ENCODE peak calls at places on chromosomes 6 and 20, in four cellular contexts. U is omental fat pad, M is astrocyte of the cerebellum, J is astrocyte. B is an unnamed sample.

GRCh38 chr6:63307581-63308246 is 12.1 kb downstream of the LGSN start:
- DNase-seq in J (peak), M (no peak), U (no peak), B (no peak)

GRCh38 chr6:47690209-47690608 is 8.2 kb upstream of the ADGRF4 start:
- DNase-seq in J (no peak), U (no peak), M (no peak), B (no peak)

GRCh38 chr20:9270831-9271230 is 201.9 kb downstream of the PLCB4 start:
- DNase-seq in M (no peak), U (no peak), J (peak), B (no peak)

GRCh38 chr20:5002077-5002413 is 735 bp upstream of the SLC23A2 start:
- DNase-seq in M (no peak), J (no peak), U (no peak), B (no peak)

GRCh38 chr6:32092760-32093497 is 16.2 kb downstream of the TNXB start:
- DNase-seq in U (no peak), M (no peak), J (no peak), B (no peak)

GRCh38 chr6:122717350-122717749 is 62.2 kb upstream of the FABP7 start:
- DNase-seq in M (peak), J (peak), U (no peak), B (no peak)

GRCh38 chr6:74057326-74057725 is 361.3 kb downstream of the CD109 start:
- DNase-seq in M (no peak), U (no peak), J (no peak), B (no peak)

GRCh38 chr20:58472273-58473018 is 42.8 kb downstream of the APCDD1L start:
- DNase-seq in U (no peak), J (no peak), M (no peak), B (no peak)

GRCh38 chr20:45970646-45971424 is 1.2 kb downstream of the ZNF335 start:
- DNase-seq in M (peak), J (no peak), U (no peak), B (no peak)

GRCh38 chr6:12578097-12578496 is 138.5 kb upstream of the PHACTR1 start:
- DNase-seq in M (no peak), J (no peak), U (no peak), B (no peak)

GRCh38 chr6:11434565-11435326 is 102.8 kb upstream of the TMEM170B start:
- DNase-seq in M (peak), J (peak), U (no peak), B (no peak)

GRCh38 chr20:41178904-41179432 is 41.6 kb downstream of the PLCG1 start:
- DNase-seq in J (no peak), U (no peak), M (peak), B (peak)

GRCh38 chr6:154370545-154370944 is 13.9 kb upstream of the IPCEF1 start:
- DNase-seq in J (peak), U (no peak), M (peak), B (no peak)

GRCh38 chr6:70394518-70395300 is 18.6 kb upstream of the FAM135A start:
- DNase-seq in M (no peak), U (no peak), J (no peak), B (no peak)

GRCh38 chr20:19628570-19629134 is 129.4 kb upstream of the RIN2 start:
- DNase-seq in M (peak), U (peak), J (peak), B (no peak)

GRCh38 chr6:35014786-35015185 is 125.7 kb downstream of the ANKS1A start:
- DNase-seq in M (no peak), U (no peak), J (no peak), B (no peak)

GRCh38 chr20:23920408-23920780 is 40.8 kb upstream of the CST5 start:
- DNase-seq in U (no peak), J (no peak), M (no peak), B (no peak)

GRCh38 chr6:93580441-93580840 is 161.1 kb upstream of the EPHA7 start:
- DNase-seq in U (no peak), M (no peak), J (no peak), B (no peak)

GRCh38 chr6:5471044-5471443 is 209.7 kb downstream of the FARS2 start:
- DNase-seq in U (no peak), J (no peak), M (peak), B (no peak)

GRCh38 chr6:153167026-153167891 is 36.2 kb upstream of the RGS17 start:
- DNase-seq in U (no peak), J (peak), M (peak), B (no peak)

GRCh38 chr6:5998236-5998635 is 8.5 kb downstream of the NRN1 start:
- DNase-seq in J (no peak), M (no peak), U (no peak), B (no peak)

GRCh38 chr6:142011156-142011555 is 121.6 kb upstream of the GJE1 start:
- DNase-seq in M (no peak), J (peak), U (no peak), B (no peak)

GRCh38 chr20:24935140-24935539 is 13.9 kb upstream of the CST7 start:
- DNase-seq in J (no peak), U (no peak), M (no peak), B (no peak)

GRCh38 chr6:41689171-41690008 is 46.0 kb downstream of the TFEB start:
- DNase-seq in U (no peak), J (no peak), M (no peak), B (no peak)

GRCh38 chr6:111477481-111477938 is 5.5 kb downstream of the REV3L start:
- DNase-seq in M (no peak), J (no peak), U (no peak), B (no peak)

GRCh38 chr6:5866547-5867051 is 140.1 kb downstream of the NRN1 start:
- DNase-seq in U (no peak), J (peak), M (peak), B (no peak)

GRCh38 chr20:51402201-51402600 is 140.3 kb downstream of the NFATC2 start:
- DNase-seq in J (peak), M (peak), U (no peak), B (no peak)

GRCh38 chr6:160987265-160987664 is 4.3 kb upstream of the MAP3K4 start:
- DNase-seq in M (no peak), J (no peak), U (no peak), B (no peak)

GRCh38 chr20:23308908-23309307 is 41.7 kb upstream of the NXT1 start:
- DNase-seq in U (no peak), J (no peak), M (no peak), B (no peak)

GRCh38 chr6:110044093-110044492 is 66.0 kb downstream of the GPR6 start:
- DNase-seq in U (no peak), J (no peak), M (no peak), B (no peak)

GRCh38 chr20:51495921-51496545 is 46.5 kb downstream of the NFATC2 start:
- DNase-seq in M (no peak), U (no peak), J (no peak), B (no peak)

GRCh38 chr6:16944601-16945000 is 157.2 kb upstream of the STMND1 start:
- DNase-seq in J (no peak), U (no peak), M (no peak), B (no peak)

GRCh38 chr6:16950311-16950710 is 151.5 kb upstream of the STMND1 start:
- DNase-seq in U (no peak), J (peak), M (no peak), B (no peak)

GRCh38 chr6:16948376-16948775 is 153.5 kb upstream of the STMND1 start:
- DNase-seq in M (no peak), U (no peak), J (no peak), B (no peak)

GRCh38 chr6:16949696-16950095 is 152.2 kb upstream of the STMND1 start:
- DNase-seq in J (peak), M (peak), U (no peak), B (no peak)

DNA sequence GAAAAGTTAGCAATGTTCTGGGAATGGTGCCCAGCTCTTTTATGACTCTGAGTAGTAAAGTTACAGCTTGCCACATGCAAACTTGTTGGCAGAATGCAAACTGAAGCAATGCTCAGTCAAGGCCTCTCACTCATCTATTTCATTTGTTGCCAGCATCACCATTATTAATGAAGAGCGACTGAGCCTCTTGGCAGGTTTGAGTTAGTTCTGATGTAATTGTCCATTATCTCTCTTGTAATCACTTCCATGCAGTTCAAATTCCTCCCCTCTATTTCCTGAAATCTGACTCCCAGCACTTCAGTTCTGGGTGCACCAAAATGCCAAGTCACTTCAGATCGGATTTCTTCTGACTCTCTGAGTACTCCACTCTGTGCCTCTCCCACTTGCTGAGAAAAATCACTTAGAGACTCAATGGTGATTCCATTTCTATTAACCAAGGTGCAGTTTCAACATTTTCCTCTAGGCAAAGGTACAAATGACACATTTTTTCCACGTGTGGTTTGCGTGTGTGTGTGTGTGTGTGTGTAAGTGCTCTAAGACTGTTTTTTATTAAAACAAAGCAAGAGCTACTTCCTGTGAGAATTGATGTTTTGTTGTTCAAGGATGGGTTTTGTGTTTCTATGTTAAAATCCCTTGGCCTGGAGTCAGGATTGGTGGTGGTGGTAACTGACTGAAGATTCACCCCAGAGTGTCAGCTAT is 154.2 kb upstream of the STMND1 start:
- DNase-seq in M (peak), U (no peak), J (peak), B (no peak)
- TF ChIP-seq CTCF in M (no peak), U (no peak), J (no peak), B (no peak)

GRCh38 chr20:39810269-39810668 is 848.1 kb downstream of the DHX35 start:
- DNase-seq in M (no peak), J (no peak), U (no peak), B (no peak)
- TF ChIP-seq CTCF in M (no peak), J (no peak), U (no peak), B (no peak)

GRCh38 chr20:6142348-6142993 is 19.6 kb upstream of the FERMT1 start:
- DNase-seq in J (peak), M (peak), U (no peak), B (no peak)

DNA sequence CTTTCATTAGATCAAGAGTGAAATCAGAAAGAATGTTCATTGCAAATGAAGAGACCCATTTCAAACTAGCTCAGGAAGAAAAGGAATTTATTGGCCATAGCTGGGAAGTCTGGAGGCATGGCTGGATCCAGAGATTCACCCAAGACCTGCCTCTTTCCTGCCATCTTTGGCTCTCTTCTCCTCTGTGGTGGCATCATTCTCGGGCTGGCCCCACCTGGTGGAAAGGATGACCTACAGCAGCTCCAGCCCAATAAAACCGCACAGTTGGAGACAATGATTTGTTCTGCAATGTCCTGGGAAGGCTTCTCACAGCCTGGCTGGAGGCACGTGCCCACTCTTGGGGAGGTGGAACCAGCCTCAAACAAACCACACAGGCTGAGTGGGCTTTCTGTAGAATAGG is 18.1 kb upstream of the FERMT1 start:
- DNase-seq in U (no peak), M (no peak), J (no peak), B (no peak)
- TF ChIP-seq CTCF in U (no peak), M (peak), J (peak), B (no peak)

GRCh38 chr6:4352731-4353130 is 217.4 kb upstream of the ECI2 start:
- DNase-seq in J (no peak), U (no peak), M (no peak), B (no peak)

GRCh38 chr6:4354181-4354580 is 218.8 kb upstream of the ECI2 start:
- DNase-seq in J (no peak), M (no peak), U (no peak), B (no peak)

GRCh38 chr6:4350571-4351505 is 215.5 kb upstream of the ECI2 start:
- DNase-seq in J (peak), M (no peak), U (no peak), B (no peak)

GRCh38 chr6:4351506-4351852 is 216.1 kb upstream of the ECI2 start:
- DNase-seq in M (no peak), J (no peak), U (no peak), B (no peak)

DNA sequence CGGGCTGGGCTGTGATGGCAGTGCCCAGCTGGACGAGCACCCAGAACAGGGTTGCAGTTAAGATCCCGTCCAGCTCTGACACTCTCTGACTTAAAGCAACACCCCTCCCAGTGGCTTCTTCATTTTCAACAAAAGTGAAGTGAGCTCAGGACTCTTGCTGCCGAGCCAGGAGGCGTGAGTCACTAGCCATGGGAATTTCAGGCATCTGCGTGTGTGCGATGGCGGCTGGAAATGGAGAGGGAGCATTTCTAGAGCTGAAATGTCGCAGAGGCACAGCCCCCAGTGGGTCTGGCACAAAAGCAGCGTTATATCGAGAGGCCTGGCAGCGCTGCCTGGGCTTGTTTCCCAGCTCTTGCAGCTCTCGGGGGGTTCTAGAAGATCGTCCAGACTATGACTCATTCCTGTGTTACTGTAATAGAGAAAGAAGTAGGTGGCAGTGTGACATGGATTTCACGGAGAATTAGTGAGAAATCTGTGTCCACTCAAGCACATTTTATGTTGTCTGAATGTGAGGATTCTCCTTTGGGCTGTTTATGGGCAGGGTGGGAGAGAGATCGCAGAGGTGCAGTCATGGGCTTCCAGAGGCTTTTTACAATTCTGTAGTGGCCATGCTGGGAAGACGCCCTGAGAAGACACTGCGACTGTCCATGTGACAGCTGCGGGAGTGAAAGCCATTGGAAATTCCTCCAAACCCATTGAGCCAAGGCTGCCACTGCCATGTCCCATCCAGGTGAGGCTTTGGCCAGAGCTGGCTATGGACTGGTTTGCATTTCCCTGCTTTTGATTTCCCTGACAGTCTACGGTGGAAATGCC is 216.7 kb upstream of the ECI2 start:
- DNase-seq in M (peak), J (peak), U (peak), B (peak)
- TF ChIP-seq CTCF in M (no peak), J (no peak), U (no peak), B (peak)

DNA sequence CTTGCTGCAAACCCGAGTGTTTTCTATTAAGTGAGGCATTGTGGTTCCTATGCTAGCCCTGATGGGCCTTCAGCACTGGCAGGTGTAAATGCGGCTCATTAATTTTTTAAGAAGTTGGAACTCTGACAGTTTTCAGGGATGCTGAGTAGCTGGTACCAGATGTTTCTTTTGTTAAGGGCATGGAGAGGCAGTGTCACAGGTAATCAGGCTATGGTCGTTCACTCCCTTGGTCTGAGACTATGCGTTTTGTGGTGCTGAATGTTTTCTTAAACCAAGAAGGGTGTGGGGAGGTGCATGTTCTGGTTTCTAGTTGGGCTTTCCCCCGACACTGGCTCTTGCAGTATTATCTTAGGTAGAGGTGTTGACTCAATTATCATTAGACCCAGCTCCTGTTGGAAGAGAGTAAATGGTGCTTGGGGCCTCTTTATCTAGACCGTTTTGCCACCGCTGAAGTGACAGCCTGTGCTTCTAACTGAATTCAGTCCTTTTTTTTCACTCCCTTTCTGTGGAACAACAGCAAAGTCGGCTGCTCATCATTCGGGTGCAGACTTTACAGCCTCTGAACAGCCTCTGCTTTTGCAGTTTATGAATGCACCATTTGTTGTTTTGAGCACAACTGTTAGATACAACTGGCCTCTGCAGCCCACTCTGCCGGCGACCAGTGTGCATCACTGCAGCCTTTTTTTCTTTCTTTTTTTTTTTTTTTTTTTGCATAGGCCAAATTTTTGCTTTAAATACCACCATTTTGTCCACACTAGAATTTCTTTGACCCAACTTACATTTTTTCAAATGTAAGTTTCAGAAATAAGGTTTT is 35.6 kb downstream of the RREB1 start:
- DNase-seq in J (no peak), M (no peak), U (no peak), B (no peak)
- TF ChIP-seq CTCF in J (peak), M (peak), U (no peak), B (no peak)